ENCODE peak calls at places on chromosome 9, in four cellular contexts. One of them, this sample, is unnamed.

GRCh38 chr9:36149197-36149596 is 12.7 kb downstream of the GLIPR2 start:
- DNase-seq in prostate gland: no peak
- DNase-seq in transverse colon: no peak
- DNase-seq in stomach: no peak
- DNase-seq in this sample: no peak

GRCh38 chr9:113772121-113772885 is 103.8 kb upstream of the ZNF618 start:
- DNase-seq in transverse colon: no peak
- DNase-seq in stomach: no peak
- DNase-seq in prostate gland: no peak
- DNase-seq in this sample: no peak

GRCh38 chr9:35905912-35906679 is at the start of gene HRCT1:
- DNase-seq in prostate gland: peak
- DNase-seq in stomach: peak
- DNase-seq in transverse colon: peak
- DNase-seq in this sample: peak

GRCh38 chr9:7205806-7206205 is 448.0 kb downstream of the KDM4C start:
- DNase-seq in stomach: no peak
- DNase-seq in transverse colon: no peak
- DNase-seq in prostate gland: no peak
- DNase-seq in this sample: no peak

GRCh38 chr9:109258619-109259321 is 62.1 kb downstream of the EPB41L4B start:
- DNase-seq in stomach: no peak
- DNase-seq in transverse colon: no peak
- DNase-seq in prostate gland: no peak
- DNase-seq in this sample: no peak

GRCh38 chr9:97880336-97880735 is 27.3 kb downstream of the FOXE1 start:
- DNase-seq in stomach: no peak
- DNase-seq in transverse colon: no peak
- DNase-seq in prostate gland: no peak
- DNase-seq in this sample: no peak

GRCh38 chr9:111711548-111711947 is 50.1 kb downstream of the GNG10 start:
- DNase-seq in transverse colon: no peak
- DNase-seq in prostate gland: no peak
- DNase-seq in stomach: no peak
- DNase-seq in this sample: no peak

GRCh38 chr9:94663139-94663538 is 23.8 kb upstream of the FBP1 start:
- DNase-seq in prostate gland: no peak
- DNase-seq in stomach: no peak
- DNase-seq in transverse colon: no peak
- DNase-seq in this sample: no peak

GRCh38 chr9:120066315-120066714 is 513.7 kb downstream of the CDK5RAP2 start:
- DNase-seq in transverse colon: no peak
- DNase-seq in stomach: no peak
- DNase-seq in prostate gland: no peak
- DNase-seq in this sample: no peak

GRCh38 chr9:128481561-128481960 is 23.0 kb upstream of the GLE1 start:
- DNase-seq in stomach: no peak
- DNase-seq in transverse colon: no peak
- DNase-seq in prostate gland: no peak
- DNase-seq in this sample: no peak

GRCh38 chr9:4792572-4793411 is at the start of gene RCL1:
- DNase-seq in stomach: peak
- DNase-seq in prostate gland: peak
- DNase-seq in transverse colon: peak
- DNase-seq in this sample: peak

GRCh38 chr9:129242971-129243561 is 65.0 kb upstream of the IER5L start:
- DNase-seq in prostate gland: no peak
- DNase-seq in stomach: no peak
- DNase-seq in transverse colon: no peak
- DNase-seq in this sample: no peak

GRCh38 chr9:129579294-129579693 is 41.6 kb downstream of the C9orf50 start:
- DNase-seq in stomach: no peak
- DNase-seq in transverse colon: no peak
- DNase-seq in prostate gland: no peak
- DNase-seq in this sample: no peak

GRCh38 chr9:131429121-131430012 is 35.5 kb downstream of the PRRC2B start:
- DNase-seq in prostate gland: no peak
- DNase-seq in stomach: no peak
- DNase-seq in transverse colon: no peak
- DNase-seq in this sample: no peak

GRCh38 chr9:94034511-94034910 is 49.8 kb upstream of the PTPDC1 start:
- DNase-seq in transverse colon: no peak
- DNase-seq in stomach: no peak
- DNase-seq in prostate gland: no peak
- DNase-seq in this sample: no peak

GRCh38 chr9:16044116-16044881 is 491.5 kb downstream of the CCDC171 start:
- DNase-seq in stomach: no peak
- DNase-seq in prostate gland: no peak
- DNase-seq in transverse colon: no peak
- DNase-seq in this sample: no peak

GRCh38 chr9:110830495-110830894 is 161.9 kb downstream of the MUSK start:
- DNase-seq in transverse colon: no peak
- DNase-seq in prostate gland: no peak
- DNase-seq in stomach: no peak
- DNase-seq in this sample: peak

GRCh38 chr9:125630436-125630835 is 76.6 kb downstream of the MAPKAP1 start:
- DNase-seq in transverse colon: no peak
- DNase-seq in prostate gland: no peak
- DNase-seq in stomach: no peak
- DNase-seq in this sample: no peak

GRCh38 chr9:35906923-35907699 is 1.1 kb downstream of the HRCT1 start:
- DNase-seq in transverse colon: peak
- DNase-seq in prostate gland: no peak
- DNase-seq in stomach: no peak
- DNase-seq in this sample: peak

GRCh38 chr9:95383198-95383673 is 65.7 kb upstream of the FANCC start:
- DNase-seq in stomach: no peak
- DNase-seq in transverse colon: no peak
- DNase-seq in prostate gland: no peak
- DNase-seq in this sample: no peak

GRCh38 chr9:123482295-123482970 is 126.4 kb downstream of the CRB2 start:
- DNase-seq in stomach: no peak
- DNase-seq in transverse colon: no peak
- DNase-seq in prostate gland: no peak
- DNase-seq in this sample: no peak

GRCh38 chr9:112848316-112849151 is 42.1 kb downstream of the SLC46A2 start:
- DNase-seq in stomach: no peak
- DNase-seq in transverse colon: no peak
- DNase-seq in prostate gland: no peak
- DNase-seq in this sample: no peak

GRCh38 chr9:127446720-127447415 is 4.3 kb downstream of the RPL12 start:
- DNase-seq in transverse colon: no peak
- DNase-seq in prostate gland: no peak
- DNase-seq in stomach: no peak
- DNase-seq in this sample: no peak

GRCh38 chr9:127444283-127444920 is 6.8 kb downstream of the RPL12 start:
- DNase-seq in prostate gland: no peak
- DNase-seq in transverse colon: no peak
- DNase-seq in stomach: no peak
- DNase-seq in this sample: no peak

GRCh38 chr9:127447416-127448111 is 3.6 kb downstream of the RPL12 start:
- DNase-seq in transverse colon: no peak
- DNase-seq in prostate gland: no peak
- DNase-seq in stomach: no peak
- DNase-seq in this sample: no peak

GRCh38 chr9:127444921-127445850 is 6.0 kb downstream of the RPL12 start:
- DNase-seq in transverse colon: no peak
- DNase-seq in prostate gland: no peak
- DNase-seq in stomach: no peak
- DNase-seq in this sample: no peak

DNA sequence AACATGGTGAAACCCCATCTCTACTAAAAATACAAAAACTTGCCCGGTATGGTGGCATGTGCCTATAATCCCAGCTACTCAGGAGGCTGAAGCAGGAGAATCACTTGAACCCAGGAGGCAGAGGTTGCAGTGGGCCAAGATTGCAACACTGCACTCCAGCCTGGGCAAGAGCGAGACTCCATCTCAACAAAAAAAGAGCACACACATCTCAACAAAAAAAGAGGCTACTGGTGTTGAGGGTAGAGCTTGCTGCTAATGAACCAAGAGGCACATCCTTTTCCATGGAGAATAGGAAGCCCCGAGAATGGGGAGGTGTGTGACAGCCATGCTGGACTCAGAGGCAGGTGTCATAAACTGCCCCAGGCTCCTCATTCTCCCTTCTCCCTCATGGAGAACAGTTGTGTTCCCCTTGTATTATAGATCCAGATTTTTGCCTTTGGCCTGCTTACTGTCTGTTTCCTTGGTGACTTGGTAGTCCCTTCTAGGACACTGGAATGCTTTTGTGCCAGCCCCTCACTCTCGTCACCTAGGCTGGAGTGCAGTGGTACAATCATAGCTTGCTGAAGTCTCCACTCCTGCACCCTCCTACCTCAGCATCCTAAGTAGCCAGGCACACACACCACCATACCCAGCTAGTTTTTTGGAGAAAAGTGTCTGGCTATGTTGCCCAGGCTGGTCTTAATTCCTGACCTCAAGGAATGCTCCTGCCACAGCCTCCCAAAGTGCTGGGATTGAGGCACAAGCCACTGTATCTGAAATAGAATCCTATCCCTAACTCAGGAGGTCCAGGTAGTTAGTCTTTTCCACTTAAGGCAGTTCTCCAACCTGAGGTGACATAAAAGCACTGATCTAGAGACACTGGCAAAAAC is 5.1 kb downstream of the RPL12 start:
- DNase-seq in prostate gland: no peak
- DNase-seq in stomach: no peak
- DNase-seq in transverse colon: no peak
- DNase-seq in this sample: no peak
- TF ChIP-seq POLR2AphosphoS5 in prostate gland: no peak
- TF ChIP-seq POLR2AphosphoS5 in stomach: no peak
- TF ChIP-seq POLR2AphosphoS5 in transverse colon: no peak
- TF ChIP-seq POLR2AphosphoS5 in this sample: no peak

GRCh38 chr9:79571309-79572031 is at the start of gene TLE4:
- DNase-seq in stomach: peak
- DNase-seq in transverse colon: peak
- DNase-seq in prostate gland: peak
- DNase-seq in this sample: peak
- TF ChIP-seq POLR2AphosphoS5 in stomach: peak
- TF ChIP-seq POLR2AphosphoS5 in transverse colon: peak
- TF ChIP-seq POLR2AphosphoS5 in prostate gland: peak
- TF ChIP-seq POLR2AphosphoS5 in this sample: peak

GRCh38 chr9:70561805-70562395 is 147.4 kb upstream of the KLF9 start:
- DNase-seq in transverse colon: no peak
- DNase-seq in prostate gland: no peak
- DNase-seq in stomach: no peak
- DNase-seq in this sample: no peak
- TF ChIP-seq POLR2AphosphoS5 in transverse colon: peak
- TF ChIP-seq POLR2AphosphoS5 in prostate gland: no peak
- TF ChIP-seq POLR2AphosphoS5 in stomach: peak
- TF ChIP-seq POLR2AphosphoS5 in this sample: no peak

GRCh38 chr9:89362647-89363310 is 44.5 kb downstream of the SECISBP2 start:
- DNase-seq in prostate gland: no peak
- DNase-seq in transverse colon: no peak
- DNase-seq in stomach: no peak
- DNase-seq in this sample: no peak

GRCh38 chr9:89363311-89363670 is 45.0 kb downstream of the SECISBP2 start:
- DNase-seq in transverse colon: no peak
- DNase-seq in stomach: no peak
- DNase-seq in prostate gland: no peak
- DNase-seq in this sample: no peak

GRCh38 chr9:89365532-89365912 is 47.2 kb downstream of the SECISBP2 start:
- DNase-seq in stomach: no peak
- DNase-seq in transverse colon: no peak
- DNase-seq in prostate gland: no peak
- DNase-seq in this sample: no peak

GRCh38 chr9:89364664-89365531 is 46.6 kb downstream of the SECISBP2 start:
- DNase-seq in prostate gland: no peak
- DNase-seq in transverse colon: no peak
- DNase-seq in stomach: peak
- DNase-seq in this sample: no peak

DNA sequence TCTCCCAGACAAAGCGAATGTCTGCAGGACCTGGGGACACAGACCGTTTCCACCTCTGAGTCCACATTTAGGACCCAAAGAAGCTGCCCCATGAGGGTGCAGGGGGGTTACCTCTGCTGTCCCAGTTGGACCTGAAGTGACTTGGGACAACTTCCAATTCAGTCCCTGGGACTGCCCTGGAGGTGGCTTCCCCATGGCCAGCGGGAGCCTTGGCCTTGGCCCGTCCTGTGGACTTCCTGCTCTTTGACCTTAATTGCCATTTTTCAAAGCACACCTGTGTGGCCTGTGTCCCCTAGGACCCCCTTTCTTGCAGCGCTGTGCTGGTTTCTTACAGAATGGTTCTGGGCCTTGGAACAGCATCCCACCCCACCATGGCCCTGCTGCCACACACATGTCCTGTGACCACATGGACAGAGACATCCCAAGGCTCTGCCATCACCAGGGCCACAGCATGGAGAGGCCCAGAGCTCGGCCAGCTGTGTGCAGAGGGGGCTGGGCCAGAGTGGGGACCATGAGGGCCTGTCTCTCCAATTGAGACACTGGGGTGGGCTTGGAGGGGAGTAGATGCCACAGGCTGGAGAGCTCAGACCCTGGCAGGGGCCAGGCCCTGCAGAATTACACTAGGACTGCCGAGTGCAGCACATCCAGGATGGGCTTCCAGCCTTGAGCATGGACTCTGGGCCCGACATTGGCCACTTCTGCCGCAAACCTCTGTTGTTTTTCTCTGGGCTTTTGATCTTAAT is 45.8 kb downstream of the SECISBP2 start:
- DNase-seq in stomach: peak
- DNase-seq in transverse colon: no peak
- DNase-seq in prostate gland: no peak
- DNase-seq in this sample: no peak
- TF ChIP-seq POLR2AphosphoS5 in stomach: no peak
- TF ChIP-seq POLR2AphosphoS5 in transverse colon: no peak
- TF ChIP-seq POLR2AphosphoS5 in prostate gland: no peak
- TF ChIP-seq POLR2AphosphoS5 in this sample: no peak

This sample was measured in upper lobe of left lung.